ENCODE peak calls at places on chromosomes 5 and 9, in six cellular contexts. One of them, this sample, is unnamed.

GRCh38 chr9:135336722-135337490 is 142.7 kb upstream of the PPP1R26 start:
- DNase-seq in glutamatergic neuron: no peak
- DNase-seq in NCI-H345: no peak
- DNase-seq in choroid plexus epithelial cell: no peak
- DNase-seq in uterus: no peak
- DNase-seq in smooth muscle cell of the brain vasculature: no peak
- DNase-seq in this sample: no peak

GRCh38 chr5:150114773-150115408 is 28.5 kb upstream of the CSF1R start:
- DNase-seq in glutamatergic neuron: no peak
- DNase-seq in NCI-H345: no peak
- DNase-seq in choroid plexus epithelial cell: no peak
- DNase-seq in uterus: no peak
- DNase-seq in smooth muscle cell of the brain vasculature: no peak
- DNase-seq in this sample: peak; percentile 7

GRCh38 chr5:41252036-41252435 is 38.7 kb upstream of the C6 start:
- DNase-seq in glutamatergic neuron: no peak
- DNase-seq in NCI-H345: no peak
- DNase-seq in choroid plexus epithelial cell: peak; percentile 21
- DNase-seq in uterus: no peak
- DNase-seq in smooth muscle cell of the brain vasculature: no peak
- DNase-seq in this sample: no peak

GRCh38 chr9:114894801-114895433 is 35.5 kb downstream of the TNFSF8 start:
- DNase-seq in glutamatergic neuron: no peak
- DNase-seq in NCI-H345: peak; percentile 69
- DNase-seq in choroid plexus epithelial cell: peak; percentile 95
- DNase-seq in uterus: no peak
- DNase-seq in smooth muscle cell of the brain vasculature: peak; percentile 57
- DNase-seq in this sample: no peak

GRCh38 chr9:94952553-94953373 is 226.3 kb downstream of the AOPEP start:
- DNase-seq in glutamatergic neuron: no peak
- DNase-seq in NCI-H345: no peak
- DNase-seq in choroid plexus epithelial cell: no peak
- DNase-seq in uterus: peak; percentile 61
- DNase-seq in smooth muscle cell of the brain vasculature: no peak
- DNase-seq in this sample: no peak

GRCh38 chr9:132351404-132352050 is 3.3 kb downstream of the SETX start:
- DNase-seq in glutamatergic neuron: no peak
- DNase-seq in NCI-H345: no peak
- DNase-seq in choroid plexus epithelial cell: no peak
- DNase-seq in uterus: no peak
- DNase-seq in smooth muscle cell of the brain vasculature: no peak
- DNase-seq in this sample: no peak

GRCh38 chr5:166722939-166723338 is 1568.5 kb upstream of the WWC1 start:
- DNase-seq in glutamatergic neuron: no peak
- DNase-seq in NCI-H345: no peak
- DNase-seq in choroid plexus epithelial cell: peak; percentile 80
- DNase-seq in uterus: no peak
- DNase-seq in smooth muscle cell of the brain vasculature: no peak
- DNase-seq in this sample: no peak

GRCh38 chr9:69223605-69224004 is 49.5 kb downstream of the TJP2 start:
- DNase-seq in glutamatergic neuron: peak; percentile 51
- DNase-seq in NCI-H345: peak; percentile 24
- DNase-seq in choroid plexus epithelial cell: peak; percentile 83
- DNase-seq in uterus: no peak
- DNase-seq in smooth muscle cell of the brain vasculature: peak; percentile 32
- DNase-seq in this sample: no peak

This sample was measured in central memory CD8-positive, alpha-beta T cell.